ENCODE peak calls at places on chromosomes 7 and 10, in six cellular contexts. B, T, N, J, P and E are unnamed samples.

GRCh38 chr10:132612571-132613504 is 75.3 kb downstream of the INPP5A start:
- DNase-seq in B (no peak), T (no peak), N (no peak), J (no peak), P (no peak), E (no peak)

GRCh38 chr10:48656928-48657327 is 27.7 kb upstream of the WDFY4 start:
- DNase-seq in B (no peak), T (no peak), N (no peak), J (no peak), P (no peak), E (no peak)

GRCh38 chr7:52838981-52839411 is 196.4 kb upstream of the POM121L12 start:
- DNase-seq in B (no peak), T (no peak), N (no peak), J (no peak), P (no peak), E (no peak)

GRCh38 chr10:76632158-76633051 is 1005.2 kb downstream of the KCNMA1 start:
- DNase-seq in B (no peak), T (peak), N (no peak), J (peak), P (no peak), E (no peak)

GRCh38 chr7:76357379-76358052 is 1.3 kb downstream of the YWHAG start:
- DNase-seq in B (no peak), T (no peak), N (no peak), J (no peak), P (no peak), E (peak)

GRCh38 chr7:41994746-41995110 is 242.3 kb downstream of the GLI3 start:
- DNase-seq in B (no peak), T (no peak), N (no peak), J (no peak), P (no peak), E (no peak)

GRCh38 chr7:55569797-55570196 is 2.5 kb downstream of the VOPP1 start:
- DNase-seq in B (no peak), T (no peak), N (no peak), J (no peak), P (no peak), E (no peak)

GRCh38 chr7:90931996-90932912 is 332.0 kb upstream of the FZD1 start:
- DNase-seq in B (no peak), T (no peak), N (peak), J (no peak), P (no peak), E (no peak)

GRCh38 chr10:54869022-54869421 is 68.0 kb upstream of the PCDH15 start:
- DNase-seq in B (no peak), T (no peak), N (no peak), J (no peak), P (no peak), E (no peak)

GRCh38 chr7:130453051-130453450 is 12.2 kb upstream of the CEP41 start:
- DNase-seq in B (no peak), T (no peak), N (no peak), J (no peak), P (no peak), E (no peak)

GRCh38 chr7:84688671-84689070 is 494.1 kb upstream of the SEMA3A start:
- DNase-seq in B (no peak), T (no peak), N (no peak), J (no peak), P (no peak), E (no peak)

GRCh38 chr7:77351539-77352004 is 64.6 kb downstream of the GSAP start:
- DNase-seq in B (no peak), T (no peak), N (peak), J (no peak), P (no peak), E (no peak)

GRCh38 chr7:93574269-93574645 is 267 bp downstream of the CALCR start:
- DNase-seq in B (no peak), T (no peak), N (no peak), J (no peak), P (no peak), E (no peak)

GRCh38 chr7:33868151-33868550 is 37.2 kb upstream of the BMPER start:
- DNase-seq in B (no peak), T (no peak), N (no peak), J (no peak), P (no peak), E (no peak)

GRCh38 chr10:16011548-16011947 is 151.2 kb upstream of the MINDY3 start:
- DNase-seq in B (no peak), T (no peak), N (no peak), J (no peak), P (no peak), E (no peak)

GRCh38 chr7:90413185-90413528 is 9.9 kb downstream of the CLDN12 start:
- DNase-seq in B (no peak), T (no peak), N (no peak), J (no peak), P (no peak), E (no peak)

GRCh38 chr10:17038627-17039026 is 91.0 kb downstream of the CUBN start:
- DNase-seq in B (no peak), T (no peak), N (no peak), J (no peak), P (no peak), E (no peak)

GRCh38 chr7:141053626-141054025 is 20.2 kb upstream of the TMEM178B start:
- DNase-seq in B (no peak), T (no peak), N (no peak), J (no peak), P (no peak), E (no peak)

GRCh38 chr7:56199639-56200038 is 83.4 kb upstream of the NUPR2 start:
- DNase-seq in B (no peak), T (no peak), N (no peak), J (no peak), P (no peak), E (no peak)

GRCh38 chr7:57646901-57647246 is 196.9 kb downstream of the ZNF716 start:
- DNase-seq in B (no peak), T (no peak), N (no peak), J (no peak), P (no peak), E (no peak)

GRCh38 chr10:110664483-110665420 is 20.6 kb downstream of the RBM20 start:
- DNase-seq in B (no peak), T (peak), N (no peak), J (no peak), P (peak), E (peak)

GRCh38 chr10:83542774-83543291 is 596.5 kb upstream of the GHITM start:
- DNase-seq in B (peak), T (no peak), N (peak), J (no peak), P (no peak), E (no peak)

GRCh38 chr10:12579954-12580858 is 230.9 kb downstream of the CAMK1D start:
- DNase-seq in B (no peak), T (no peak), N (no peak), J (no peak), P (no peak), E (no peak)

GRCh38 chr10:7672366-7673134 is 5.8 kb upstream of the ITIH5 start:
- DNase-seq in B (no peak), T (no peak), N (no peak), J (no peak), P (no peak), E (no peak)

DNA sequence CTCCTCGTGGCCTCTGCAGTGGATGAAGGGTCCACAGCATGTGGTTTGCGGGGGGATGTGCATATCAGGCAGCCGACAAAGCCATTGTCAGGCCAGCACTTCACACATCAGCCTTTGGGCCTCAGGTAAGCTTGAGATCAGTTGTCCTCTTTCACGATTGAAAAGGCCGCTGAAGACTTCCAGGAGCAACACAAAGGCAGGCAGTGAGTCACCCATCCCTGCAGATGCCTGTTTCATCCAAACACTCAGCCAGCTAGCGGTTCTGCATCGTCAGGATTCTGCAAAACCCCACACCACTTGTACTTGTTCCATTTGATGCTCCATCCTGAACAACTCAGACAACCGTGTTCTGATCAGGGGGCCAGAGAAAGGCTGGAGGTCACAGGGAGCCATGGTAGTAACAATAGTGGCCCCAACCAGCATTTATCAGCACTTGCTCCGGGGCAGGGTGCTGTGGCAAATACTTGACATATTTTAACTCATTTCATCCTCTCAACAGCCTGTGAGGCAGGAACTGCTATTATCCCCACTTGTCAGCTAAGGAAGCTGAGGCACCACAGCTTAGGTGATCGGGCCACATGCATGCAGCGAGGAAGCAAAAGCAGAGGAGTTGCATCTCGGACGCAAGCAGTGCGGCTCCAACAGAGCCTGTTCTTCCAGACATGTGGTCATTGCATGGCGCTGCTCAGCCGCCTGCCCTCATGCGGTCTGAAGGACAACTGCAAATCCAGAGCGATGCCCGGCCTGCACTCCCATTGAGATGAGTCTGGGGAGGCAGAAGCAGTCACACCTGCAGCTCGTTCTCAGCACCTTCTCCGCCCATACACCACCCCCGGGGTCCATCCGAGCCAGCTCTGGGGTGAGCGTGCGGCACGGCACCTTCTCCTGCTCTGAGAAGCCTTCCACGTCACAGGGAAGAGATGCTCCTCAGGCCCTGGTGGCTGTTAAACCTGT is 144.9 kb downstream of the PAXIP1 start:
- DNase-seq in B (peak), T (no peak), N (no peak), J (no peak), P (no peak), E (peak)
- TF ChIP-seq ZNF274 in B (no peak), T (no peak), N (no peak), J (no peak), P (no peak), E (no peak)

GRCh38 chr10:123227706-123228105 is 73.5 kb downstream of the BUB3 start:
- DNase-seq in B (no peak), T (no peak), N (no peak), J (no peak), P (peak), E (no peak)
- TF ChIP-seq ZNF274 in B (no peak), T (no peak), N (no peak), J (no peak), P (no peak), E (no peak)

GRCh38 chr7:83548250-83548649 is 100.7 kb downstream of the SEMA3E start:
- DNase-seq in B (no peak), T (no peak), N (no peak), J (no peak), P (no peak), E (no peak)
- TF ChIP-seq ZNF274 in B (no peak), T (no peak), N (no peak), J (no peak), P (no peak), E (no peak)

DNA sequence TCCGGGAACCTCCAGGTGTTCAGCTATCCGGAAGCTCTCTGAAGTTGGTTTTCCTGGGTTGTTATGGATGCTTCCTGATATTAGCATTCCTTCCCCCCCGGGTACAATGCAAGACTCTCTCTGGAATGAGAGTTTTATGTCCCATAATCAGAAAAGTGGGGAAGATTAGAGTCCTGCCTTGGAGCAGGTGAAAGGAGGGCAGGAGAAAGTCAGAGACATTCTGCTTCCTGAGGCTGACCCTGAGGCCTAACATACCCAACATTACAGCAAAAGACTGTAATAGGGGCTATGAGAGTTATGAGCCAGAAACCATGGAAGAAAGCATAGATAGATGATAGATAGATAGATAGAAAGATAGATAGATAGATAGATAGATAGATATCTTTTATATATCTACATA is 36.9 kb downstream of the PRPS1L1 start:
- DNase-seq in B (no peak), T (no peak), N (no peak), J (no peak), P (no peak), E (no peak)
- TF ChIP-seq ZNF274 in B (no peak), T (no peak), N (no peak), J (no peak), P (no peak), E (no peak)

GRCh38 chr10:60238408-60239100 is 151.1 kb downstream of the ANK3 start:
- DNase-seq in B (peak), T (peak), N (peak), J (no peak), P (no peak), E (no peak)
- TF ChIP-seq ZNF274 in B (no peak), T (no peak), N (no peak), J (no peak), P (no peak), E (no peak)

GRCh38 chr10:3780056-3780765 is 4.8 kb downstream of the KLF6 start:
- DNase-seq in B (no peak), T (no peak), N (no peak), J (no peak), P (no peak), E (no peak)
- TF ChIP-seq ZNF274 in B (no peak), T (no peak), N (no peak), J (no peak), P (no peak), E (no peak)